ENCODE peak calls at places on chromosome 4, in four cellular contexts. Z is GM12878, M is HepG2, I is K562. D is an unnamed sample.

GRCh38 chr4:152342293-152342692 is 193.6 kb downstream of the FBXW7 start:
- DNase-seq in Z (no peak), I (no peak), M (peak; percentile 2), D (no peak)

GRCh38 chr4:85165808-85166207 is 199.3 kb upstream of the WDFY3 start:
- DNase-seq in Z (no peak), M (no peak), I (no peak), D (no peak)

GRCh38 chr4:87575983-87576382 is 32.3 kb upstream of the DSPP start:
- DNase-seq in M (no peak), Z (no peak), I (no peak), D (no peak)

GRCh38 chr4:156829194-156829593 is 142.4 kb downstream of the PDGFC start:
- DNase-seq in I (no peak), M (no peak), Z (no peak), D (no peak)

GRCh38 chr4:95547708-95548471 is 883 bp downstream of the UNC5C start:
- DNase-seq in I (no peak), Z (no peak), M (no peak), D (no peak)

GRCh38 chr4:22921891-22922290 is 229.2 kb downstream of the GBA3 start:
- DNase-seq in M (no peak), I (no peak), Z (no peak), D (no peak)

GRCh38 chr4:76962406-76963135 is 13.0 kb downstream of the SEPTIN11 start:
- DNase-seq in M (no peak), I (no peak), Z (no peak), D (no peak)

GRCh38 chr4:65437102-65437501 is 233.2 kb downstream of the EPHA5 start:
- DNase-seq in Z (no peak), M (no peak), I (no peak), D (no peak)

GRCh38 chr4:25161599-25161960 is 1.3 kb upstream of the SEPSECS start:
- DNase-seq in Z (no peak), I (no peak), M (no peak), D (no peak)

GRCh38 chr4:80184791-80185756 is 12.2 kb upstream of the PRDM8 start:
- DNase-seq in Z (no peak), M (no peak), I (no peak), D (no peak)

GRCh38 chr4:156598138-156598681 is 373.4 kb downstream of the PDGFC start:
- DNase-seq in I (no peak), Z (no peak), M (no peak), D (no peak)

GRCh38 chr4:52244773-52245360 is 193.8 kb downstream of the SPATA18 start:
- DNase-seq in I (no peak), Z (no peak), M (no peak), D (no peak)

GRCh38 chr4:104930298-104930697 is 216.4 kb upstream of the TET2 start:
- DNase-seq in I (no peak), Z (peak; percentile 51), M (no peak), D (no peak)

GRCh38 chr4:36325499-36325898 is 44.1 kb downstream of the DTHD1 start:
- DNase-seq in Z (peak; percentile 59), I (no peak), M (no peak), D (no peak)

GRCh38 chr4:112895785-112896184 is 153.7 kb upstream of the ANK2 start:
- DNase-seq in M (no peak), I (no peak), Z (peak; percentile 31), D (no peak)

GRCh38 chr4:123649644-123650356 is 253.2 kb downstream of the SPRY1 start:
- DNase-seq in M (peak; percentile 92), Z (no peak), I (no peak), D (peak; percentile 42)

GRCh38 chr4:15765910-15766703 is 12.0 kb upstream of the CD38 start:
- DNase-seq in I (no peak), M (no peak), Z (no peak), D (no peak)

GRCh38 chr4:126986828-126987227 is 645.9 kb upstream of the INTU start:
- DNase-seq in I (no peak), M (no peak), Z (no peak), D (no peak)

GRCh38 chr4:129929052-129929451 is 833.1 kb downstream of the C4orf33 start:
- DNase-seq in M (no peak), I (no peak), Z (no peak), D (peak; percentile 4)

GRCh38 chr4:106569151-106570029 is 200.8 kb upstream of the GIMD1 start:
- DNase-seq in M (no peak), Z (no peak), I (no peak), D (no peak)

GRCh38 chr4:17098946-17099345 is 200.5 kb upstream of the LDB2 start:
- DNase-seq in M (no peak), I (no peak), Z (no peak), D (no peak)

GRCh38 chr4:20809796-20810195 is 109.5 kb downstream of the PACRGL start:
- DNase-seq in M (peak; percentile 6), I (no peak), Z (no peak), D (no peak)

GRCh38 chr4:82706349-82707000 is 92.1 kb downstream of the SCD5 start:
- DNase-seq in Z (no peak), M (no peak), I (no peak), D (no peak)

GRCh38 chr4:133149364-133149695 is 236 bp downstream of the PCDH10 start:
- DNase-seq in I (no peak), M (no peak), Z (no peak), D (no peak)

GRCh38 chr4:72366601-72367000 is 202.4 kb downstream of the ADAMTS3 start:
- DNase-seq in I (no peak), Z (no peak), M (no peak), D (no peak)

GRCh38 chr4:156779774-156780173 is 191.8 kb downstream of the PDGFC start:
- DNase-seq in I (no peak), M (peak; percentile 86), Z (no peak), D (no peak)

GRCh38 chr4:168304744-168305459 is 13.7 kb downstream of the DDX60 start:
- DNase-seq in I (no peak), Z (no peak), M (no peak), D (no peak)

GRCh38 chr4:149164282-149164681 is 651.4 kb downstream of the IQCM start:
- DNase-seq in M (no peak), Z (no peak), I (no peak), D (no peak)

GRCh38 chr4:2071252-2071911 is 12.3 kb downstream of the NAT8L start:
- DNase-seq in M (no peak), I (no peak), Z (no peak), D (no peak)

GRCh38 chr4:138689182-138689546 is 326.4 kb upstream of the NOCT start:
- DNase-seq in M (no peak), I (no peak), Z (no peak), D (no peak)

GRCh38 chr4:48360966-48361470 is 19.7 kb downstream of the SLAIN2 start:
- DNase-seq in I (no peak), Z (no peak), M (no peak), D (no peak)

GRCh38 chr4:81771721-81772120 is 300.0 kb upstream of the RASGEF1B start:
- DNase-seq in I (no peak), Z (no peak), M (no peak), D (no peak)

GRCh38 chr4:165204462-165204830 is 2.9 kb upstream of the KLHL2 start:
- DNase-seq in I (no peak), M (no peak), Z (no peak), D (no peak)

GRCh38 chr4:111512081-111512774 is 633.0 kb upstream of the FAM241A start:
- DNase-seq in I (no peak), Z (no peak), M (no peak), D (no peak)

GRCh38 chr4:137124278-137124932 is 407.9 kb downstream of the PCDH18 start:
- DNase-seq in Z (peak; percentile 1), I (no peak), M (peak; percentile 17), D (peak; percentile 49)

GRCh38 chr4:65552071-65552470 is 118.2 kb downstream of the EPHA5 start:
- DNase-seq in M (no peak), I (no peak), Z (no peak), D (no peak)

DNA sequence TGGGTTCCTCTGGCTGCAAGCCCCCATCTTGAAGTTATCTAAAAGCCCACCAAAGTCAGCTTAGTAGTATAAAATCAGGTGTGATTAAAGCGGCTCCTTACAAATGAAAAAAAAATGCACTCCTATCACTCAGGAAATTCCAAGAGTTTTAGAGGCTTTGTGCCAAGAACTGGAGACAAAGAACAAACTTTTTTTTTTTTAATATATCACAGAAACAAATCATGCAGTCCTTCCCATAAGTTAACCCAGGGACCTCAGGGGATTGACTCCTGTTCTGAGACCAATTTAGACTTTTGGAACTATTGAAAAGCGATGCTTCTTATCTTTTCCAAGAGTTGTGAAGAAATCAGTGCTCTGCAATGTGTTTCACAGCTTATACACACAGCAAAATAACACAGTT is 53.6 kb downstream of the HHIP start:
- DNase-seq in I (no peak), Z (no peak), M (no peak), D (no peak)
- TF ChIP-seq TARDBP in I (no peak), Z (no peak), M (no peak), D (no peak)

GRCh38 chr4:177557416-177557815 is 115.2 kb upstream of the AGA start:
- DNase-seq in M (no peak), I (no peak), Z (no peak), D (no peak)

GRCh38 chr4:177558995-177559394 is 116.8 kb upstream of the AGA start:
- DNase-seq in Z (no peak), M (no peak), I (no peak), D (no peak)

GRCh38 chr4:177554966-177555574 is 112.8 kb upstream of the AGA start:
- DNase-seq in I (peak; percentile 22), Z (no peak), M (no peak), D (peak; percentile 26)
- TF ChIP-seq BHLHE40 in I (no peak), Z (no peak), M (no peak), D (no peak)

DNA sequence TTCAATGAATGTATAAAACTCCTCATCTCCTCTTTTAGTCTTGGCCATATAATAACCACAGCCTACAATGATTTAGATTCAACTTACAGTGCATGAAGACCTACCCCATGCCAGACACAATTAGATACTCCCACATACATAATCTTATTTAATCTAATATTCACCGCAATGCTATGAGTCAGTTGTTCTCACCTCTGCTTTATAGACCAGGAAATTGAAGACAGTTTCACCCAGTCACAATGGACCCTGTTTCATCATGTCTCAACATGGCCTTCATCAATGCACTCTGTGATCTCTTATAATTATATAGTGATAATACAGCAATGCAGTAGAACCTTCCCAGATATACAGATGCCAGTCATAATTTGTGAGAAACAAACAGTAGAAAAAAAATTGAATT is 148.6 kb downstream of the PARM1 start:
- DNase-seq in M (no peak), Z (no peak), I (no peak), D (no peak)
- TF ChIP-seq TARDBP in M (no peak), Z (no peak), I (no peak), D (no peak)

DNA sequence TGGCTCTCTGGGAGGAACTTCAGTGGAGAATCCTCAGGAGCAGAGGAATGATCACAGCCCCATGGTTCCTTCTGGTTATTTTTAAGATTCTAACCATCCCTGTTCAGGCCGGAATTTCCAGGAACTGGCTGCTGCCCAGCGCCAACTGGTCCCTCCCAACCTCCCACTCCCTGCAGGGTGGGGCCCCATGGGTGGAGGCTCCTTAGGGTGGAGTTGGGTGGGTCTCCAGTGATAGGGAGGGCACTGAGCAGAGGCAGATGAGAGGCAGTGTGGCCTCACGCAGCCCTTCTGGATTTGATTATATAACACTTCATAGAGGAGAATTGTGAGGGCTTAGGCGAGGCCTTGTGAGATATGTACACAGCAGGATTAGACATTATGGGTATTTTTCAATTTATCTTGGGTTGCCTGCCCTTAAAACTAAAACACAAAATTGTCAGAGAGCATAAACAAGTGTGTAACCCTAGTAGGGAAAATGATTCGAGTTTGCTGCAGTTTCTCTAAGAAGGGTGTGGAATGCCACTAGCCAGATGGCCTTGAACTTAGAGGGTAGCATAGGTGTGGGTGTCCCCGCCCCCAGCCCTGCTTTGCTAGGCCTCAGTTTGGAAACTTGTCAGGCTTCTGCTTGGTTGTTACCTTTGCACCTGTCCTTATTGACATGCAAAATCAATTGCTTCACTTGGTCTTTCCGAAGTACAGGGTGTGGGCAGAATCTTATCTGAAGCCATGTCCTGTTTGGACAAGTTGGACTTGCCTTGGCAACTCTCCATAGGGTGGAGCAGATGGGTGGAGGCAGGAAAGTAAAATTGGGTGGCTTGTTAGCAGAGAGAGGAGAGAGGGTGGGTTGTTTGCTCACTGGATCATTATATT is 9.3 kb downstream of the KLF3 start:
- DNase-seq in Z (no peak), I (peak; percentile 84), M (peak; percentile 95), D (no peak)
- TF ChIP-seq BHLHE40 in Z (no peak), I (no peak), M (no peak), D (no peak)